ENCODE peak calls at places on chromosomes 16 and 17, in five cellular contexts. U, W, Q, M and O are unnamed samples.
A peak's percentile ranks its signal among the peaks of the same experiment; 100 is the strongest.

GRCh38 chr16:1309888-1310831 is 724 bp downstream of the UBE2I start:
- DNase-seq in M (peak; percentile 42), W (peak; percentile 39), Q (no peak), U (peak; percentile 50), O (peak; percentile 78)

GRCh38 chr16:69187387-69187890 is 475 bp downstream of the SNTB2 start:
- DNase-seq in W (no peak), U (peak; percentile 60), Q (peak; percentile 19), M (peak; percentile 14), O (peak; percentile 75)

GRCh38 chr17:67218385-67218950 is 26.5 kb downstream of the HELZ start:
- DNase-seq in W (peak; percentile 63), Q (no peak), M (no peak), U (no peak), O (no peak)

GRCh38 chr16:78761427-78761826 is 662.0 kb downstream of the WWOX start:
- DNase-seq in Q (no peak), M (no peak), U (no peak), W (no peak), O (no peak)

GRCh38 chr16:35636831-35637230 is 2177.4 kb downstream of the TP53TG3F start:
- DNase-seq in Q (no peak), M (no peak), W (no peak), U (no peak), O (no peak)

GRCh38 chr16:84315422-84315821 is 20.7 kb downstream of the WFDC1 start:
- DNase-seq in U (no peak), W (no peak), Q (no peak), M (no peak), O (no peak)

GRCh38 chr17:4073983-4074830 is 68.6 kb downstream of the ZZEF1 start:
- DNase-seq in W (no peak), M (no peak), U (peak; percentile 28), Q (no peak), O (peak; percentile 64)

GRCh38 chr17:2980211-2980903 is 83.0 kb downstream of the OR1D5 start:
- DNase-seq in U (no peak), W (no peak), Q (no peak), M (no peak), O (no peak)

GRCh38 chr17:43900183-43900857 is 7.0 kb downstream of the MPP2 start:
- DNase-seq in M (peak; percentile 74), Q (peak; percentile 67), U (peak; percentile 90), W (peak; percentile 61), O (peak; percentile 91)

GRCh38 chr16:7268182-7268581 is 64.5 kb upstream of the RBFOX1 start:
- DNase-seq in U (no peak), Q (no peak), M (no peak), W (no peak), O (no peak)

GRCh38 chr17:78759203-78759968 is 22.7 kb downstream of the CYTH1 start:
- DNase-seq in M (peak; percentile 82), W (no peak), U (peak; percentile 85), Q (peak; percentile 92), O (peak; percentile 47)

GRCh38 chr16:50830698-50831097 is 88.8 kb downstream of the CYLD start:
- DNase-seq in W (no peak), U (no peak), M (no peak), Q (no peak), O (no peak)

GRCh38 chr17:49257296-49257695 is 26.7 kb upstream of the PHOSPHO1 start:
- DNase-seq in Q (no peak), M (no peak), W (no peak), U (no peak), O (no peak)

GRCh38 chr16:13848795-13849194 is 71.2 kb upstream of the ERCC4 start:
- DNase-seq in W (no peak), Q (no peak), U (no peak), M (no peak), O (no peak)

GRCh38 chr16:83928341-83929055 is 24.5 kb upstream of the OSGIN1 start:
- DNase-seq in U (no peak), Q (no peak), W (peak; percentile 63), M (no peak), O (no peak)

GRCh38 chr17:71792966-71793365 is 327.9 kb upstream of the SOX9 start:
- DNase-seq in U (no peak), Q (no peak), M (no peak), W (peak; percentile 17), O (no peak)

GRCh38 chr17:67602974-67603373 is 114.8 kb upstream of the NOL11 start:
- DNase-seq in U (peak; percentile 53), Q (peak; percentile 32), W (peak; percentile 34), M (peak; percentile 19), O (no peak)

GRCh38 chr17:82726427-82726826 is 9.0 kb upstream of the FN3K start:
- DNase-seq in U (no peak), Q (no peak), M (no peak), W (no peak), O (no peak)

GRCh38 chr17:39666601-39667261 is 1.5 kb upstream of the PNMT start:
- DNase-seq in M (no peak), Q (no peak), U (no peak), W (no peak), O (peak; percentile 94)

GRCh38 chr17:36650096-36650764 is 48.8 kb downstream of the MRM1 start:
- DNase-seq in Q (no peak), W (no peak), M (no peak), U (no peak), O (no peak)

GRCh38 chr16:86809458-86809955 is 231.2 kb downstream of the FOXL1 start:
- DNase-seq in W (peak; percentile 63), U (no peak), M (no peak), Q (no peak), O (no peak)

GRCh38 chr17:20987511-20987910 is 55.3 kb downstream of the USP22 start:
- DNase-seq in W (no peak), U (no peak), M (no peak), Q (no peak), O (no peak)

GRCh38 chr16:71807905-71808592 is 585 bp downstream of the AP1G1 start:
- DNase-seq in U (no peak), Q (no peak), M (peak; percentile 23), W (no peak), O (no peak)

GRCh38 chr17:82245144-82246039 is 16.6 kb downstream of the SLC16A3 start:
- DNase-seq in Q (no peak), U (no peak), W (no peak), M (no peak), O (peak; percentile 53)

GRCh38 chr16:26701243-26701886 is 365.4 kb upstream of the C16orf82 start:
- DNase-seq in Q (no peak), M (no peak), U (no peak), W (no peak), O (no peak)